ENCODE peak calls at places on chromosomes 16 and 17, in five cellular contexts. D is amygdala; R is neural progenitor cell; T is stimulated activated CD8-positive, alpha-beta memory T cell treated with anti-CD3 and anti-CD28 coated beads, Interleukin-12 subunit alpha, Interleukin-12 subunit beta, amount 100 ng/mL, for 1 hour; V is activated T-helper 1 cell treated with Interleukin-2 at 50 U/mL for 16 hours. L is an unnamed sample.

GRCh38 chr17:19728114-19728495 is 11.7 kb upstream of the SLC47A2 start:
- DNase-seq in V (no peak), T (no peak), D (peak), R (no peak), L (peak)

GRCh38 chr17:77555741-77556291 is 402.7 kb upstream of the TNRC6C start:
- DNase-seq in R (peak), V (no peak), T (no peak), D (peak), L (peak)

GRCh38 chr17:42365136-42365535 is 23.1 kb downstream of the STAT3 start:
- DNase-seq in T (no peak), V (no peak), D (no peak), R (no peak), L (no peak)

GRCh38 chr17:20073056-20073979 is 64.2 kb downstream of the SPECC1 start:
- DNase-seq in V (no peak), T (no peak), R (no peak), D (no peak), L (no peak)

GRCh38 chr17:32398946-32399345 is 45.4 kb upstream of the PSMD11 start:
- DNase-seq in R (no peak), V (no peak), D (no peak), T (no peak), L (no peak)

GRCh38 chr17:42061641-42062487 is 11.5 kb upstream of the C17orf113 start:
- DNase-seq in D (no peak), R (no peak), V (no peak), T (no peak), L (no peak)

GRCh38 chr16:88726981-88727380 is 20.7 kb downstream of the CTU2 start:
- DNase-seq in R (no peak), D (no peak), T (no peak), V (no peak), L (no peak)

GRCh38 chr17:62892870-62893338 is 73.1 kb upstream of the TANC2 start:
- DNase-seq in R (no peak), V (no peak), D (no peak), T (peak), L (no peak)

GRCh38 chr17:79811888-79812205 is 15.0 kb upstream of the CBX8 start:
- DNase-seq in V (no peak), D (no peak), R (no peak), T (no peak), L (no peak)